ENCODE peak calls at places on chromosomes 1 and 21, in four cellular contexts. C is AG09319, L is bronchial epithelial cell, Q is NCI-H526. F is an unnamed sample.

GRCh38 chr1:170307426-170307825 is 161.7 kb downstream of the NTMT2 start:
- DNase-seq in L (peak; percentile 45), Q (no peak), C (no peak), F (peak; percentile 64)

GRCh38 chr1:167912294-167912693 is 1.6 kb downstream of the ADCY10 start:
- DNase-seq in L (no peak), C (no peak), Q (peak; percentile 44), F (no peak)

GRCh38 chr1:53545663-53546408 is 86.6 kb downstream of the DMRTB1 start:
- DNase-seq in C (no peak), Q (no peak), L (no peak), F (no peak)

GRCh38 chr1:53959664-53960250 is 13.6 kb downstream of the LRRC42 start:
- DNase-seq in L (peak; percentile 39), Q (peak; percentile 23), C (no peak), F (peak; percentile 41)

GRCh38 chr1:107532318-107532717 is 391.5 kb downstream of the NTNG1 start:
- DNase-seq in C (no peak), L (peak; percentile 56), Q (no peak), F (peak; percentile 33)

GRCh38 chr1:75394386-75395139 is 216.4 kb downstream of the SLC44A5 start:
- DNase-seq in C (no peak), L (no peak), Q (no peak), F (no peak)

GRCh38 chr21:36725793-36726386 is 27.0 kb downstream of the SIM2 start:
- DNase-seq in L (no peak), Q (no peak), C (no peak), F (no peak)

GRCh38 chr21:29248124-29248523 is 50.6 kb upstream of the BACH1 start:
- DNase-seq in Q (no peak), C (no peak), L (no peak), F (no peak)

GRCh38 chr1:231958448-231958847 is 331.9 kb downstream of the DISC1 start:
- DNase-seq in L (no peak), C (no peak), Q (no peak), F (no peak)

GRCh38 chr1:11518016-11518670 is 39.2 kb downstream of the DISP3 start:
- DNase-seq in L (no peak), Q (no peak), C (no peak), F (no peak)

GRCh38 chr1:50968884-50969610 is 998 bp upstream of the CDKN2C start:
- DNase-seq in C (no peak), L (peak; percentile 32), Q (peak; percentile 88), F (peak; percentile 39)

GRCh38 chr1:219090618-219091017 is 83.1 kb upstream of the LYPLAL1 start:
- DNase-seq in C (no peak), Q (no peak), L (no peak), F (no peak)